ENCODE peak calls at places on chromosomes 13 and 19, in five cellular contexts. T is amygdala, W is stromal cell of bone marrow, Q is left cardiac atrium, O is GM23248. A is an unnamed sample.

GRCh38 chr13:102291587-102292218 is 110.1 kb downstream of the FGF14 start:
- DNase-seq in O (no peak), Q (no peak), T (no peak), W (no peak), A (no peak)

GRCh38 chr13:31069808-31070544 is 91.7 kb downstream of the HSPH1 start:
- DNase-seq in T (no peak), O (no peak), W (no peak), Q (no peak), A (no peak)

GRCh38 chr13:59677966-59678814 is 485.5 kb downstream of the DIAPH3 start:
- DNase-seq in O (peak; percentile 53), Q (no peak), W (peak; percentile 33), T (no peak), A (peak; percentile 57)

GRCh38 chr13:42924290-42924803 is 67.7 kb downstream of the EPSTI1 start:
- DNase-seq in Q (no peak), W (no peak), O (no peak), T (no peak), A (no peak)

GRCh38 chr19:42242071-42242511 is 311 bp downstream of the GSK3A start:
- DNase-seq in W (no peak), T (no peak), Q (peak; percentile 50), O (peak; percentile 61), A (peak; percentile 13)

GRCh38 chr19:30228113-30228725 is 144.0 kb upstream of the ZNF536 start:
- DNase-seq in O (peak; percentile 53), T (peak; percentile 28), Q (no peak), W (no peak), A (no peak)

GRCh38 chr13:106597190-106597589 is 29.3 kb upstream of the ARGLU1 start:
- DNase-seq in T (no peak), W (peak; percentile 51), Q (peak; percentile 70), O (peak; percentile 24), A (peak; percentile 31)

GRCh38 chr19:32674153-32674958 is 624 bp downstream of the ANKRD27 start:
- DNase-seq in W (no peak), O (peak; percentile 43), Q (no peak), T (no peak), A (no peak)

GRCh38 chr19:45011959-45012358 is 10.7 kb downstream of the RELB start:
- DNase-seq in Q (no peak), O (no peak), T (no peak), W (no peak), A (no peak)

GRCh38 chr13:52851153-52851962 is 2.9 kb upstream of the PCDH8 start:
- DNase-seq in O (peak; percentile 59), W (no peak), Q (peak; percentile 31), T (peak; percentile 68), A (peak; percentile 9)

GRCh38 chr19:3178973-3179738 is 587 bp downstream of the S1PR4 start:
- DNase-seq in O (no peak), Q (no peak), T (no peak), W (no peak), A (no peak)

GRCh38 chr19:18152444-18152816 is 533 bp upstream of the PIK3R2 start:
- DNase-seq in Q (peak; percentile 97), T (peak; percentile 91), O (peak; percentile 96), W (peak; percentile 91), A (peak; percentile 95)

GRCh38 chr13:26998265-26998664 is 173.3 kb downstream of the USP12 start:
- DNase-seq in W (no peak), T (no peak), Q (no peak), O (no peak), A (no peak)

GRCh38 chr13:43058318-43058674 is 34.9 kb downstream of the DNAJC15 start:
- DNase-seq in T (no peak), W (no peak), Q (no peak), O (peak; percentile 93), A (peak; percentile 75)

GRCh38 chr19:8004723-8005513 is 523 bp downstream of the ELAVL1 start:
- DNase-seq in O (peak; percentile 67), T (peak; percentile 39), W (no peak), Q (peak; percentile 39), A (peak; percentile 27)

GRCh38 chr13:94660695-94661324 is 51.5 kb downstream of the SOX21 start:
- DNase-seq in Q (no peak), T (no peak), O (peak; percentile 43), W (peak; percentile 6), A (peak; percentile 26)

GRCh38 chr13:48891586-48891985 is 84.1 kb upstream of the FNDC3A start:
- DNase-seq in W (no peak), O (peak; percentile 68), Q (no peak), T (no peak), A (peak; percentile 19)

GRCh38 chr19:8113017-8113416 is 36.4 kb downstream of the FBN3 start:
- DNase-seq in O (no peak), W (no peak), T (no peak), Q (no peak), A (no peak)

GRCh38 chr19:50377051-50377441 is 789 bp downstream of the NR1H2 start:
- DNase-seq in O (peak; percentile 36), W (no peak), T (no peak), Q (peak; percentile 50), A (no peak)

GRCh38 chr13:32316030-32316344 is 679 bp downstream of the BRCA2 start:
- DNase-seq in Q (no peak), W (no peak), O (no peak), T (no peak), A (no peak)

GRCh38 chr13:113647351-113648217 is 10.4 kb downstream of the ATP4B start:
- DNase-seq in T (peak; percentile 94), O (peak; percentile 43), W (peak; percentile 21), Q (peak; percentile 88), A (peak; percentile 48)

GRCh38 chr13:34578471-34578870 is 363.6 kb upstream of the NBEA start:
- DNase-seq in T (no peak), W (no peak), O (peak; percentile 50), Q (no peak), A (peak; percentile 50)

GRCh38 chr19:8151499-8152035 is 2.2 kb upstream of the FBN3 start:
- DNase-seq in O (no peak), W (no peak), T (no peak), Q (no peak), A (no peak)

GRCh38 chr19:47331931-47332547 is at the start of gene C5AR2:
- DNase-seq in W (peak; percentile 40), O (peak; percentile 61), Q (peak; percentile 28), T (peak; percentile 12), A (peak; percentile 24)

A was measured in AG10803.